ENCODE peak calls at places on chromosomes 3 and 15, in five cellular contexts. B, Q, X, D and H are unnamed samples.

GRCh38 chr15:29978411-29979382 is 104.1 kb upstream of the GOLGA8J start:
- DNase-seq in B (no peak), Q (peak; percentile 10), X (no peak), D (no peak), H (no peak)

GRCh38 chr15:36590838-36591237 is 11.4 kb downstream of the CDIN1 start:
- DNase-seq in B (no peak), Q (peak; percentile 70), X (no peak), D (no peak), H (no peak)

GRCh38 chr15:61227269-61228024 is 1.7 kb downstream of the RORA start:
- DNase-seq in B (peak; percentile 9), Q (peak; percentile 57), X (no peak), D (no peak), H (peak; percentile 33)

GRCh38 chr15:87021771-87022170 is 942.1 kb downstream of the AGBL1 start:
- DNase-seq in B (no peak), Q (peak; percentile 16), X (no peak), D (no peak), H (no peak)

GRCh38 chr15:62426387-62426956 is 261.4 kb upstream of the C2CD4B start:
- DNase-seq in B (no peak), Q (no peak), X (no peak), D (no peak), H (no peak)

GRCh38 chr3:43580181-43580580 is 41.6 kb downstream of the ANO10 start:
- DNase-seq in B (no peak), Q (no peak), X (no peak), D (no peak), H (no peak)

GRCh38 chr3:55097441-55097840 is 169.6 kb upstream of the LRTM1 start:
- DNase-seq in B (no peak), Q (no peak), X (no peak), D (no peak), H (no peak)

GRCh38 chr3:64011685-64012084 is 11.6 kb downstream of the PSMD6 start:
- DNase-seq in B (no peak), Q (peak; percentile 75), X (no peak), D (no peak), H (no peak)

GRCh38 chr15:57640935-57641682 is 49.4 kb downstream of the MYZAP start:
- DNase-seq in B (peak; percentile 15), Q (peak; percentile 13), X (no peak), D (peak; percentile 6), H (no peak)

GRCh38 chr3:81041331-81041730 is 720.1 kb downstream of the GBE1 start:
- DNase-seq in B (no peak), Q (no peak), X (no peak), D (no peak), H (no peak)

GRCh38 chr3:36647423-36647853 is 116.9 kb downstream of the DCLK3 start:
- DNase-seq in B (no peak), Q (peak; percentile 50), X (no peak), D (no peak), H (no peak)

GRCh38 chr3:187291512-187292132 is at the start of gene MASP1:
- DNase-seq in B (peak; percentile 27), Q (peak; percentile 73), X (no peak), D (no peak), H (peak; percentile 50)

GRCh38 chr3:175989161-175989560 is 1130.0 kb downstream of the NAALADL2 start:
- DNase-seq in B (no peak), Q (no peak), X (no peak), D (peak; percentile 71), H (peak; percentile 17)

GRCh38 chr15:24857094-24857437 is 97.7 kb upstream of the SNRPN start:
- DNase-seq in B (no peak), Q (peak; percentile 47), X (no peak), D (no peak), H (no peak)

GRCh38 chr3:44890258-44890657 is 15.8 kb downstream of the TGM4 start:
- DNase-seq in B (no peak), Q (no peak), X (no peak), D (no peak), H (no peak)

DNA sequence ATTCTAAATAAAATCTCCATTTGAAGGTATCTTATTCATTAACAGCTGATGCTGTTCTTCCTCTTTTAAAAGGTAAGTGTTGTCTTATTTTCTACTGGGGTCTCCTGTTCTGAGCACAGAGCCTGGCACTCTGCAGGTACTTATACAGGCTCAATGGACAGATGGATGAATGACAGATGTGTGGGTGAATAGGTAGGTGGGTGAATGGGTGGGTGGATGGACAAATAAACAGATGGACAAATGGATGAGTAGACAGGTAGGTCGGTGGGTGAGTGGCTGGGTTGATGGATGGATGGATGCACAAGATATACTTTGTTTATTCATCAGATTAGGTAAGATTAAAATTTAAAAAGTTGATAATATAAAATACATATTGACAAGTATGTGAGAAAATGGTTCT is 53.5 kb downstream of the SLC41A3 start:
- DNase-seq in B (no peak), Q (no peak), X (no peak), D (no peak), H (no peak)
- H2BK12ac ChIP-seq in B (no peak overlapping the region), Q (no peak overlapping the region), X (no peak overlapping the region), D (no peak overlapping the region), H (no peak overlapping the region)

DNA sequence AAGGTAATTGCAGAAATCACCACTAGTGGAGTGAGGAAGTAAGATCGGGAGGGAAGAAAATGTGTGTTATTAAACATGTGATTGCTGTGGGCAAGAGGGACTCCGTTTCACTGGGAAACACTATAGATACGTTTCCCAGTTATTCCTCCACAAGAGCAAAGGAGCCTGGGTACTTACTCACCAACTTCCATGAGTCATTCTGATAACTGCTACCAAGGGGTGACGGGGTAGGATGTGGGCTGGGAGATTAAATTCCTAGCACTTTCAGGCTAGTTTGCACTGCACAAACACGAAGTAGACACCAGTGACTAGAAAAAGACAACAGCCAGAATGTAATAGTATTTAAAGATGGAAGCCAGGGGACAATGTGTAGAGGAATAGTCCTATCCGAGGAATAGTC is 812.9 kb upstream of the CFAP20DC start:
- DNase-seq in B (no peak), Q (peak; percentile 62), X (no peak), D (peak; percentile 62), H (no peak)
- H3K4me2 ChIP-seq in B (no peak overlapping the region), Q (no peak overlapping the region), X (no peak overlapping the region), D (no peak overlapping the region), H (no peak overlapping the region)

GRCh38 chr15:42385980-42386695 is 26.8 kb downstream of the CAPN3 start:
- DNase-seq in B (no peak), Q (peak; percentile 44), X (peak; percentile 48), D (no peak), H (peak; percentile 34)
- H3K4ac ChIP-seq in B (no peak overlapping the region), Q (peak overlapping the region; percentile 81), X (no peak overlapping the region), D (no peak overlapping the region), H (no peak overlapping the region)

GRCh38 chr3:113914646-113915045 is 33.2 kb upstream of the ZDHHC23 start:
- DNase-seq in B (no peak), Q (no peak), X (no peak), D (no peak), H (no peak)
- H2BK12ac ChIP-seq in B (no peak overlapping the region), Q (no peak overlapping the region), X (no peak overlapping the region), D (no peak overlapping the region), H (no peak overlapping the region)

DNA sequence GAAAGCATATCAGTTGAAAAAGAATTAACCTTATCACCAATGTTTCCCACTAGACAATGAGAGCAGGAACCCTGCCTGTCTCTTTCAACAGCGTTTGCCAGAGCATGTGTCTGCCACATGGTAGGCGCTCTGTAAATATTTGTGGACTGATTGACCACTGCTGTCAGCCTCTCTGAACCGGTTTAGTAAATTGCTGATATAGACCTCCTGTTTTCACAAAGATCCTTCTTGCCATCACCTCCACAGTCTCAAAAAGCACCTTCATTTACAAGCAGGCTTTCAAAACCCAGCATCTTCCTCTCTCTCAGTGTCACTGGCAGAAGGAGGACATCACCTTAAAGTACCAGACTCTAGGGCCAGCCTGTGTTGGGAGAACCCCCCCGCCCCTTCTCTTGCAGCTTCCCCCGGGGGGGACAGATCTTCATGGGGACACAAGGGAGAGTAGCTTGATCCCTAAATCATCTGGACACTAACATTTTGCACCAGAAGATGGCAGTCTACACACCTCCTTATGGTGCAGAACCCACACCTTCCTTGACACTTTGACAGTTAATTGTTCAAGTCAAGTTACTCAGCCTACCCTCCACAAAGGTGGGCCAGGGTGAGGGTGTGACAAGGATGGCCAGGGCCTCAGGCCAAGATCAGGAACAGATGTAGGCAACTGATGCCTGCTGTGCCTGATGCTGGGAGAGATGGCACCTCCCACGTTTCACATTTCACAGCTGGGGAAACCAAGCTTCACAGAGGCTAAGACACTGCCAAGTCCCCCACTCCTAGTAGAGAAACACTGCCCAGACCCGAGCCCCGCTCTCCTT is 37.8 kb upstream of the USP3 start:
- DNase-seq in B (peak; percentile 43), Q (peak; percentile 76), X (peak; percentile 55), D (peak; percentile 31), H (peak; percentile 67)
- H3K4me2 ChIP-seq in B (no peak overlapping the region), Q (no peak overlapping the region), X (no peak overlapping the region), D (no peak overlapping the region), H (no peak overlapping the region)

DNA sequence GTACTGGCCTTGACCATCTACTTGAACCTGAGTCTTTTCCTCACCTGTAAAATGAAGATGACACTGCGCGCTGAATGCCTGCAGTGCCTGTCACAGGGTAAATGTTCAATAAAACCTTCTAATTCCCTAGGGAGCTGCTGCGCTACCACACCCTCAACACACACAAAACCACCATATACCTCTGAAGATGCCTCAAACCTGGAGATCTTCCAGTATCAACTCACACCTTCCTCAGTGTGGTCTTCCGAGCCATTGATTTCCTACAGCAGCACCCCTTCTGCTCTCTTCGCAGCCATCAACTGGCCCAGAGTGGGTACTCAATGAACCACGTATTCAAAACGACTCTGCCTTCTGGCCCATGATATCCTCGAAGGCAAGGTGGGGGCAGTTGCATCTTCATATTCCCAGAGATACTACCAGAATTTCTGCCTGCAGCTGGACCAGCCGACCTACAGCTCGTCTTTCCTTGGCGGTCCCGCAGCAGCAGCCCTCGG is 727 bp downstream of the RPL32 start:
- DNase-seq in B (no peak), Q (no peak), X (no peak), D (no peak), H (no peak)
- H3K4ac ChIP-seq in B (no peak overlapping the region), Q (peak overlapping the region; percentile 80), X (peak overlapping the region; percentile 0), D (peak overlapping the region; percentile 95), H (peak overlapping the region; percentile 99)

DNA sequence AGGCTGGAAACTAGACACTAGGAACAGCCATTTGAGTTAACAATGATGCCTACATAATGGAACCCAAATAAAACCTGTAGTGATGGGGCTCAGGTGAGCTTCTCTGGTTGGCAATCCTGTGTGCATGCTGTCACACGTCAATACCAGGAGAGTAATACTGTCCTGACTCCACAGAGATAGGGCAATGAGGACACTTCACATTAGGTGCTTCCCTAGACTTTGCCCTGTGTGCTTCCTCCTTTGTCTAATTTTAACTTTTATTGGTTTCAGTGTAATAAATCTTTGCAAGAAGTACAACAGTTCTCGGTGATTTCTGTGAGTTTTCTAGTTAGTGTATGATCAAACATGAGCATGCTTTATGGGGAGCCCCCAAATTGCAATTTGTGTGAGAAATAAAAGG is 281.8 kb upstream of the ARRDC4 start:
- DNase-seq in B (no peak), Q (no peak), X (no peak), D (no peak), H (no peak)
- H2BK12ac ChIP-seq in B (no peak overlapping the region), Q (no peak overlapping the region), X (no peak overlapping the region), D (no peak overlapping the region), H (no peak overlapping the region)